ENCODE peak calls at places on chromosomes 16 and 17, in six cellular contexts. W is thoracic aorta, M is aorta, C is neural progenitor cell, Y is transverse colon, R is pancreas. U is an unnamed sample.
A peak's percentile ranks its signal among the peaks of the same experiment; 100 is the strongest.

GRCh38 chr16:64910351-64910750 is 211.5 kb downstream of the CDH11 start:
- DNase-seq in W (peak; percentile 19), M (peak; percentile 75), C (peak; percentile 10), Y (no peak), R (peak; percentile 21), U (no peak)

GRCh38 chr16:79312502-79312901 is 288.0 kb downstream of the MAF start:
- DNase-seq in W (no peak), M (no peak), C (no peak), Y (no peak), R (no peak), U (no peak)

GRCh38 chr16:47965439-47965838 is 190.4 kb downstream of the ABCC12 start:
- DNase-seq in W (no peak), M (no peak), C (peak; percentile 65), Y (no peak), R (no peak), U (no peak)

GRCh38 chr16:85192233-85192632 is 80.0 kb upstream of the CIBAR2 start:
- DNase-seq in W (no peak), M (no peak), C (no peak), Y (no peak), R (no peak), U (no peak)

GRCh38 chr16:75111514-75112280 is 4.9 kb downstream of the LDHD start:
- DNase-seq in W (no peak), M (no peak), C (no peak), Y (no peak), R (no peak), U (no peak)

GRCh38 chr17:40866838-40867237 is at the start of gene KRT12:
- DNase-seq in W (no peak), M (no peak), C (no peak), Y (no peak), R (no peak), U (no peak)

GRCh38 chr17:78473951-78474630 is 95.6 kb downstream of the PGS1 start:
- DNase-seq in W (no peak), M (no peak), C (no peak), Y (no peak), R (no peak), U (no peak)

GRCh38 chr16:72123426-72123825 is 29.8 kb downstream of the DHX38 start:
- DNase-seq in W (no peak), M (no peak), C (no peak), Y (no peak), R (no peak), U (no peak)

GRCh38 chr16:62620259-62620658 is 584.0 kb upstream of the CDH8 start:
- DNase-seq in W (no peak), M (no peak), C (no peak), Y (no peak), R (no peak), U (no peak)

GRCh38 chr17:3983945-3984484 is 19.8 kb upstream of the ATP2A3 start:
- DNase-seq in W (no peak), M (peak; percentile 59), C (no peak), Y (no peak), R (no peak), U (no peak)

GRCh38 chr17:78458739-78459335 is 80.4 kb downstream of the PGS1 start:
- DNase-seq in W (no peak), M (no peak), C (no peak), Y (no peak), R (no peak), U (no peak)

GRCh38 chr16:65280988-65281530 is 159.2 kb upstream of the CDH11 start:
- DNase-seq in W (no peak), M (no peak), C (peak; percentile 71), Y (no peak), R (no peak), U (no peak)

GRCh38 chr17:32323046-32323445 is 18.9 kb downstream of the C17orf75 start:
- DNase-seq in W (no peak), M (peak; percentile 48), C (no peak), Y (no peak), R (no peak), U (no peak)

GRCh38 chr16:30884760-30885159 is 9.1 kb downstream of the BCL7C start:
- DNase-seq in W (no peak), M (no peak), C (no peak), Y (no peak), R (no peak), U (no peak)

GRCh38 chr17:78365561-78366108 is 5.8 kb upstream of the SOCS3 start:
- DNase-seq in W (no peak), M (no peak), C (peak; percentile 98), Y (no peak), R (no peak), U (no peak)

GRCh38 chr17:55174133-55174532 is 90.6 kb upstream of the HLF start:
- DNase-seq in W (no peak), M (no peak), C (no peak), Y (no peak), R (no peak), U (no peak)

GRCh38 chr17:77320046-77320445 is 179.3 kb downstream of the SEC14L1 start:
- DNase-seq in W (no peak), M (peak; percentile 83), C (no peak), Y (peak; percentile 32), R (no peak), U (no peak)
- H3K4me3 ChIP-seq in W (peak overlapping the region; percentile 74), M (peak overlapping the region; percentile 44), C (no peak overlapping the region), Y (peak overlapping the region; percentile 41), R (no peak overlapping the region), U (peak overlapping the region; percentile 70)

GRCh38 chr17:47906443-47906842 is 10.4 kb downstream of the SP2 start:
- DNase-seq in W (no peak), M (no peak), C (no peak), Y (no peak), R (no peak), U (no peak)
- H3K27ac ChIP-seq in W (peak overlapping the region; percentile 95), M (peak overlapping the region; percentile 84), C (no peak overlapping the region), Y (peak overlapping the region; percentile 81), R (no peak overlapping the region), U (no peak overlapping the region)

GRCh38 chr17:11795906-11796305 is 197.6 kb downstream of the DNAH9 start:
- DNase-seq in W (no peak), M (no peak), C (no peak), Y (no peak), R (no peak), U (no peak)
- H3K4me3 ChIP-seq in W (no peak overlapping the region), M (no peak overlapping the region), C (no peak overlapping the region), Y (no peak overlapping the region), R (no peak overlapping the region), U (no peak overlapping the region)

GRCh38 chr17:44279586-44280344 is 11.8 kb upstream of the SLC4A1 start:
- DNase-seq in W (peak; percentile 12), M (peak; percentile 88), C (no peak), Y (peak; percentile 80), R (peak; percentile 80), U (peak; percentile 8)
- H3K27ac ChIP-seq in W (no peak overlapping the region), M (no peak overlapping the region), C (no peak overlapping the region), Y (peak overlapping the region; percentile 55), R (peak overlapping the region; percentile 58), U (no peak overlapping the region)

DNA sequence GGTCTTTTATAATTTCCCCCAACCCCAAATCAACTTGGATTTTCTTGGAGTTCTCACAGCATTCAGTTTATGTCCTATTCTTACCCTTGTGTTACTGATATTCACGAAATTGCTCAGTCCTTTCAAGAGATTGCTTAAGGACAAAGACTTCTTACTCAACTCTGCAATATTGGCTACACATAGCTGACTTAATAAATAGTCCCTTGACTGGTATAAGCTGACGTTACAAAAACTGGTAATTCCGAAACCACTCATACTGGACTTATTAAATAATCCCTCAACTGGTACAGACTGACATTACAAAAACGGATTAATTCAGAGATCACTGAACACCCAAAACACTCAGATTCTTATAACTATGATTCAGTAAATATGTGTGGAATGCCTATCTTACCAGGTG is 860 bp downstream of the TIGD7 start:
- DNase-seq in W (no peak), M (no peak), C (no peak), Y (no peak), R (no peak), U (no peak)
- H3K4me3 ChIP-seq in W (peak overlapping the region; percentile 86), M (no peak overlapping the region), C (peak overlapping the region; percentile 69), Y (peak overlapping the region; percentile 60), R (peak overlapping the region; percentile 63), U (peak overlapping the region; percentile 63)

GRCh38 chr17:44113382-44113781 is 10.1 kb downstream of the HDAC5 start:
- DNase-seq in W (no peak), M (no peak), C (no peak), Y (no peak), R (no peak), U (no peak)
- H3K27ac ChIP-seq in W (peak overlapping the region; percentile 55), M (peak overlapping the region; percentile 19), C (no peak overlapping the region), Y (no peak overlapping the region), R (no peak overlapping the region), U (no peak overlapping the region)

GRCh38 chr17:75524971-75525805 is at the start of gene LLGL2:
- DNase-seq in W (no peak), M (peak; percentile 88), C (peak; percentile 95), Y (peak; percentile 94), R (peak; percentile 86), U (no peak)
- H3K4me3 ChIP-seq in W (peak within 1 kb of the TSS; percentile 81), M (peak within 1 kb of the TSS; percentile 56), C (peak within 1 kb of the TSS; percentile 87), Y (peak within 1 kb of the TSS; percentile 82), R (peak within 1 kb of the TSS; percentile 72), U (peak within 1 kb of the TSS; percentile 75)

GRCh38 chr17:48389903-48390302 is 40.1 kb downstream of the SKAP1 start:
- DNase-seq in W (no peak), M (no peak), C (no peak), Y (no peak), R (no peak), U (no peak)
- H3K27ac ChIP-seq in W (no peak overlapping the region), M (no peak overlapping the region), C (no peak overlapping the region), Y (no peak overlapping the region), R (no peak overlapping the region), U (no peak overlapping the region)

DNA sequence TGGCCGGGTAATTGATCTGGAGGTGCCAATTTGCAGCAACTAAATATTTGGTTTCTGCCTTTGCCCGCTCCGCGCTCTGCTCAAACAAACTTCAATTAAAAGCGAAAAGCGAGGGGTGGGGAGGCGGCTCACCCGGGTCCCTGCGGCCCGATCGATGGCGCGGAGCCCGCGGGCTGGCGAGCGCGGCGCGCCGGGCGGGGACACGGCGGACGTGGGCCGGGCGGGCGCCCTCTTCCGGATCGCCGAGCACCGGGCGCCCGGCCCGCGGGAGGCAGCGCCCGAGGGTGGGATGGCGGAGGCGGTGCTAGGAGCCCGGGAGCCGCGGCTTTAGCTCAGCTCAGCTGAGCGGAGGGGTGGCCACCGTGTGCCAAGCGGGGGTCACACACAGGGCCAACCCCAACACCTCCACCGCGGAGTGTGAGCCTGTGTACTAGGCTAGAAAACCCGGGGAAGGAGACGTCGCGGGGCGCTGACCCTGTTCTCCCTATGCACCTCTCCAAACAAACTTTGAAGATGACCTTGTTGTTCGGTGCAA is 32.2 kb downstream of the DCAKD start:
- DNase-seq in W (no peak), M (peak; percentile 83), C (peak; percentile 53), Y (peak; percentile 51), R (no peak), U (no peak)
- H3K4me3 ChIP-seq in W (peak overlapping the region; percentile 76), M (peak overlapping the region; percentile 29), C (peak overlapping the region; percentile 59), Y (peak overlapping the region; percentile 47), R (peak overlapping the region; percentile 40), U (peak overlapping the region; percentile 46)

DNA sequence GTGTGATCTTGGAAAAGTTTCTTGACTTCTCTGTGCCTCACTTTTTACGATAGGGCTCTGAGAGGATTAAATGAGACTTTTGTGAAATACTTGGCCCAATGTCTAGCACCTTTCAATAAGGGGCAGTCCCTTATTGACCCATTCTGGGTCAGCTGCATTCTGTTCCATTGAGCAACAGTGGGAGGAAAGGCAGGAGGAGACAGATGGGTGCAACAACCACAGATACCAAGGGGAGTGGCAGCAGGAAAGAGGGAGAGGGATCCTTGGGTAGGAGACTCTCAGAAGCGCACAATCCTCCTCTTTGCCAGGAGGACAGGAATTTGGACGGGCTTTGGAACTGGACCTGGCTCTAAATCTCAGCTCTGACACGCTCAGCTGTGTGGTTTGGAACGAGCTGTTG is 3.5 kb downstream of the PIPOX start:
- DNase-seq in W (no peak), M (no peak), C (no peak), Y (no peak), R (no peak), U (no peak)
- H3K27ac ChIP-seq in W (no peak overlapping the region), M (no peak overlapping the region), C (no peak overlapping the region), Y (no peak overlapping the region), R (no peak overlapping the region), U (no peak overlapping the region)

U was measured in Panc1.